ENCODE peak calls at places on chromosome 3, in four cellular contexts. One of them, this sample, is unnamed.

GRCh38 chr3:157132936-157133335 is 27.0 kb downstream of the CCNL1 start:
- DNase-seq in lower leg skin: no peak
- DNase-seq in HTR-8/SVneo: no peak
- DNase-seq in aorta: no peak
- DNase-seq in this sample: no peak

GRCh38 chr3:10428393-10429091 is 76.8 kb downstream of the ATP2B2 start:
- DNase-seq in lower leg skin: no peak
- DNase-seq in HTR-8/SVneo: no peak
- DNase-seq in aorta: no peak
- DNase-seq in this sample: no peak

GRCh38 chr3:80770106-80771079 is 991.1 kb downstream of the GBE1 start:
- DNase-seq in lower leg skin: no peak
- DNase-seq in HTR-8/SVneo: no peak
- DNase-seq in aorta: no peak
- DNase-seq in this sample: no peak

GRCh38 chr3:183254816-183255730 is 2.0 kb downstream of the B3GNT5 start:
- DNase-seq in lower leg skin: no peak
- DNase-seq in HTR-8/SVneo: no peak
- DNase-seq in aorta: no peak
- DNase-seq in this sample: no peak

GRCh38 chr3:13708871-13709595 is 160.1 kb downstream of the FBLN2 start:
- DNase-seq in lower leg skin: no peak
- DNase-seq in HTR-8/SVneo: no peak
- DNase-seq in aorta: no peak
- DNase-seq in this sample: peak; percentile 30

GRCh38 chr3:123102826-123103225 is 36.0 kb downstream of the PDIA5 start:
- DNase-seq in lower leg skin: no peak
- DNase-seq in HTR-8/SVneo: no peak
- DNase-seq in aorta: no peak
- DNase-seq in this sample: no peak

GRCh38 chr3:69941439-69942176 is 57.9 kb upstream of the SAMMSON start:
- DNase-seq in lower leg skin: no peak
- DNase-seq in HTR-8/SVneo: no peak
- DNase-seq in aorta: no peak
- DNase-seq in this sample: no peak

GRCh38 chr3:58345457-58345856 is 12.8 kb downstream of the PXK start:
- DNase-seq in lower leg skin: no peak
- DNase-seq in HTR-8/SVneo: no peak
- DNase-seq in aorta: no peak
- DNase-seq in this sample: no peak

GRCh38 chr3:9071982-9072666 is 108.9 kb upstream of the RAD18 start:
- DNase-seq in lower leg skin: no peak
- DNase-seq in HTR-8/SVneo: no peak
- DNase-seq in aorta: no peak
- DNase-seq in this sample: no peak

GRCh38 chr3:101518421-101518871 is 5.4 kb upstream of the SENP7 start:
- DNase-seq in lower leg skin: no peak
- DNase-seq in HTR-8/SVneo: no peak
- DNase-seq in aorta: no peak
- DNase-seq in this sample: no peak

GRCh38 chr3:174488527-174488926 is 370.6 kb upstream of the NAALADL2 start:
- DNase-seq in lower leg skin: no peak
- DNase-seq in HTR-8/SVneo: no peak
- DNase-seq in aorta: no peak
- DNase-seq in this sample: no peak

GRCh38 chr3:149783576-149783975 is 8.8 kb downstream of the ANKUB1 start:
- DNase-seq in lower leg skin: no peak
- DNase-seq in HTR-8/SVneo: peak; percentile 51
- DNase-seq in aorta: no peak
- DNase-seq in this sample: no peak

GRCh38 chr3:178302966-178303930 is 233.0 kb upstream of the KCNMB2 start:
- DNase-seq in lower leg skin: no peak
- DNase-seq in HTR-8/SVneo: no peak
- DNase-seq in aorta: no peak
- DNase-seq in this sample: no peak

GRCh38 chr3:10926831-10927521 is 65.6 kb upstream of the SLC6A1 start:
- DNase-seq in lower leg skin: no peak
- DNase-seq in HTR-8/SVneo: no peak
- DNase-seq in aorta: no peak
- DNase-seq in this sample: no peak

GRCh38 chr3:58488962-58489361 is 2.9 kb upstream of the KCTD6 start:
- DNase-seq in lower leg skin: no peak
- DNase-seq in HTR-8/SVneo: no peak
- DNase-seq in aorta: no peak
- DNase-seq in this sample: no peak

GRCh38 chr3:184255291-184256039 is 5.9 kb downstream of the CAMK2N2 start:
- DNase-seq in lower leg skin: no peak
- DNase-seq in HTR-8/SVneo: no peak
- DNase-seq in aorta: no peak
- DNase-seq in this sample: no peak

GRCh38 chr3:101200461-101200860 is 119.9 kb downstream of the IMPG2 start:
- DNase-seq in lower leg skin: no peak
- DNase-seq in HTR-8/SVneo: no peak
- DNase-seq in aorta: no peak
- DNase-seq in this sample: no peak

GRCh38 chr3:57085211-57085610 is 24.7 kb downstream of the SPATA12 start:
- DNase-seq in lower leg skin: no peak
- DNase-seq in HTR-8/SVneo: no peak
- DNase-seq in aorta: no peak
- DNase-seq in this sample: no peak

GRCh38 chr3:52085883-52086282 is 29.5 kb upstream of the DUSP7 start:
- DNase-seq in lower leg skin: no peak
- DNase-seq in HTR-8/SVneo: no peak
- DNase-seq in aorta: peak; percentile 54
- DNase-seq in this sample: no peak

GRCh38 chr3:194572944-194573491 is 60.2 kb downstream of the TMEM44 start:
- DNase-seq in lower leg skin: no peak
- DNase-seq in HTR-8/SVneo: no peak
- DNase-seq in aorta: no peak
- DNase-seq in this sample: no peak

GRCh38 chr3:4714045-4714444 is 220.9 kb downstream of the ITPR1 start:
- DNase-seq in lower leg skin: no peak
- DNase-seq in HTR-8/SVneo: no peak
- DNase-seq in aorta: no peak
- DNase-seq in this sample: no peak

GRCh38 chr3:152793969-152794368 is 41.0 kb upstream of the P2RY1 start:
- DNase-seq in lower leg skin: no peak
- DNase-seq in HTR-8/SVneo: no peak
- DNase-seq in aorta: no peak
- DNase-seq in this sample: no peak

GRCh38 chr3:196057663-196058356 is 24.1 kb downstream of the TFRC start:
- DNase-seq in lower leg skin: no peak
- DNase-seq in HTR-8/SVneo: no peak
- DNase-seq in aorta: no peak
- DNase-seq in this sample: no peak

GRCh38 chr3:129226374-129226773 is 23.0 kb upstream of the COPG1 start:
- DNase-seq in lower leg skin: peak; percentile 93
- DNase-seq in HTR-8/SVneo: peak; percentile 68
- DNase-seq in aorta: peak; percentile 87
- DNase-seq in this sample: peak; percentile 88

GRCh38 chr3:104438761-104439160 is 927.9 kb upstream of the ALCAM start:
- DNase-seq in lower leg skin: no peak
- DNase-seq in HTR-8/SVneo: no peak
- DNase-seq in aorta: no peak
- DNase-seq in this sample: no peak

GRCh38 chr3:193805448-193805847 is 212.4 kb downstream of the OPA1 start:
- DNase-seq in lower leg skin: peak; percentile 71
- DNase-seq in HTR-8/SVneo: peak; percentile 69
- DNase-seq in aorta: no peak
- DNase-seq in this sample: no peak

GRCh38 chr3:178097576-178097975 is 438.7 kb upstream of the KCNMB2 start:
- DNase-seq in lower leg skin: peak; percentile 53
- DNase-seq in HTR-8/SVneo: no peak
- DNase-seq in aorta: no peak
- DNase-seq in this sample: no peak

GRCh38 chr3:115999598-115999997 is 376.3 kb downstream of the GAP43 start:
- DNase-seq in lower leg skin: no peak
- DNase-seq in HTR-8/SVneo: no peak
- DNase-seq in aorta: no peak
- DNase-seq in this sample: no peak

GRCh38 chr3:122013448-122013925 is 8.6 kb downstream of the ILDR1 start:
- DNase-seq in lower leg skin: no peak
- DNase-seq in HTR-8/SVneo: no peak
- DNase-seq in aorta: no peak
- DNase-seq in this sample: no peak

GRCh38 chr3:20185364-20185732 is 658 bp downstream of the SGO1 start:
- DNase-seq in lower leg skin: no peak
- DNase-seq in HTR-8/SVneo: no peak
- DNase-seq in aorta: no peak
- DNase-seq in this sample: no peak

GRCh38 chr3:194536883-194537637 is 50.3 kb upstream of the ATP13A3 start:
- DNase-seq in lower leg skin: peak; percentile 21
- DNase-seq in HTR-8/SVneo: no peak
- DNase-seq in aorta: peak; percentile 78
- DNase-seq in this sample: no peak